ENCODE peak calls at places on chromosomes 4 and X, in seven cellular contexts. S is A549, Y is psoas muscle, T is testis, A is ELR, J is NCI-H2081, B is IMR-90. I is an unnamed sample.

GRCh38 chrX:155048997-155049619 is 21.8 kb downstream of the CMC4 start:
- DNase-seq in S (peak), Y (peak), T (peak), A (peak), J (peak), B (peak), I (peak)

GRCh38 chrX:129876734-129877395 is 29.1 kb upstream of the UTP14A start:
- DNase-seq in S (peak), Y (no peak), T (no peak), A (peak), J (no peak), B (peak), I (no peak)

GRCh38 chr4:70511365-70511764 is 7.0 kb upstream of the AMTN start:
- DNase-seq in S (no peak), Y (no peak), T (no peak), A (peak), J (no peak), B (no peak), I (no peak)

GRCh38 chr4:38090450-38091246 is 130.4 kb downstream of the PTTG2 start:
- DNase-seq in S (no peak), Y (no peak), T (no peak), A (no peak), J (no peak), B (no peak), I (no peak)

GRCh38 chr4:90226734-90227133 is 99.5 kb downstream of the CCSER1 start:
- DNase-seq in S (no peak), Y (no peak), T (no peak), A (no peak), J (no peak), B (no peak), I (no peak)

GRCh38 chr4:168589154-168589553 is 92.3 kb downstream of the PALLD start:
- DNase-seq in S (peak), Y (no peak), T (no peak), A (peak), J (no peak), B (peak), I (no peak)

GRCh38 chrX:30831082-30831481 is 58.0 kb downstream of the TAB3 start:
- DNase-seq in S (no peak), Y (no peak), T (no peak), A (no peak), J (no peak), B (no peak), I (no peak)

GRCh38 chrX:146127617-146128016 is 310.0 kb downstream of the SLITRK2 start:
- DNase-seq in S (no peak), Y (no peak), T (no peak), A (no peak), J (no peak), B (no peak), I (no peak)

GRCh38 chr4:156783963-156784362 is 187.6 kb downstream of the PDGFC start:
- DNase-seq in S (no peak), Y (no peak), T (no peak), A (no peak), J (no peak), B (no peak), I (no peak)

GRCh38 chrX:95076449-95076848 is 1402.4 kb downstream of the FAM133A start:
- DNase-seq in S (no peak), Y (no peak), T (no peak), A (peak), J (peak), B (peak), I (peak)

GRCh38 chrX:109889289-109890006 is 113.5 kb upstream of the TMEM164 start:
- DNase-seq in S (no peak), Y (no peak), T (peak), A (peak), J (no peak), B (peak), I (no peak)

GRCh38 chrX:7993873-7994272 is 66.7 kb upstream of the PNPLA4 start:
- DNase-seq in S (no peak), Y (no peak), T (no peak), A (no peak), J (no peak), B (peak), I (no peak)